ENCODE peak calls at places on chromosomes 2 and 18, in eight cellular contexts. One of them, this sample, is unnamed.

GRCh38 chr18:57970356-57971095 is 73.5 kb upstream of the NEDD4L start:
- DNase-seq in tibial nerve: no peak
- DNase-seq in GM20000: no peak
- DNase-seq in progenitor cell of endocrine pancreas: no peak
- DNase-seq in GM10248: no peak
- DNase-seq in heart left ventricle: no peak
- DNase-seq in thoracic aorta: no peak
- DNase-seq in K562: peak; percentile 15
- DNase-seq in this sample: peak; percentile 18

GRCh38 chr2:149401007-149401406 is 70.6 kb downstream of the LYPD6 start:
- DNase-seq in tibial nerve: no peak
- DNase-seq in heart left ventricle: no peak
- DNase-seq in GM10248: no peak
- DNase-seq in GM20000: no peak
- DNase-seq in K562: no peak
- DNase-seq in progenitor cell of endocrine pancreas: no peak
- DNase-seq in thoracic aorta: no peak
- DNase-seq in this sample: no peak

GRCh38 chr2:71796174-71796592 is 342.8 kb downstream of the DYSF start:
- DNase-seq in thoracic aorta: no peak
- DNase-seq in GM10248: no peak
- DNase-seq in GM20000: no peak
- DNase-seq in K562: no peak
- DNase-seq in progenitor cell of endocrine pancreas: no peak
- DNase-seq in heart left ventricle: no peak
- DNase-seq in tibial nerve: no peak
- DNase-seq in this sample: no peak

GRCh38 chr2:189836644-189837043 is 52.4 kb downstream of the PMS1 start:
- DNase-seq in thoracic aorta: no peak
- DNase-seq in GM10248: no peak
- DNase-seq in K562: no peak
- DNase-seq in heart left ventricle: no peak
- DNase-seq in GM20000: no peak
- DNase-seq in tibial nerve: no peak
- DNase-seq in progenitor cell of endocrine pancreas: no peak
- DNase-seq in this sample: no peak

GRCh38 chr2:9594361-9595063 is 36.3 kb downstream of the YWHAQ start:
- DNase-seq in GM10248: no peak
- DNase-seq in heart left ventricle: no peak
- DNase-seq in thoracic aorta: peak; percentile 12
- DNase-seq in progenitor cell of endocrine pancreas: no peak
- DNase-seq in GM20000: no peak
- DNase-seq in tibial nerve: peak; percentile 25
- DNase-seq in K562: no peak
- DNase-seq in this sample: peak; percentile 27

GRCh38 chr2:96869824-96870630 is at the start of gene SEMA4C:
- DNase-seq in GM20000: peak; percentile 82
- DNase-seq in tibial nerve: peak; percentile 46
- DNase-seq in GM10248: peak; percentile 66
- DNase-seq in K562: peak; percentile 81
- DNase-seq in progenitor cell of endocrine pancreas: peak; percentile 48
- DNase-seq in thoracic aorta: no peak
- DNase-seq in heart left ventricle: peak; percentile 86
- DNase-seq in this sample: peak; percentile 54

GRCh38 chr2:238117199-238118154 is 17.3 kb downstream of the ESPNL start:
- DNase-seq in GM10248: no peak
- DNase-seq in tibial nerve: no peak
- DNase-seq in K562: no peak
- DNase-seq in heart left ventricle: peak; percentile 48
- DNase-seq in GM20000: no peak
- DNase-seq in thoracic aorta: no peak
- DNase-seq in progenitor cell of endocrine pancreas: no peak
- DNase-seq in this sample: no peak

GRCh38 chr2:152497481-152498052 is 162.6 kb downstream of the FMNL2 start:
- DNase-seq in heart left ventricle: no peak
- DNase-seq in GM10248: peak; percentile 20
- DNase-seq in progenitor cell of endocrine pancreas: no peak
- DNase-seq in K562: peak; percentile 25
- DNase-seq in tibial nerve: no peak
- DNase-seq in thoracic aorta: no peak
- DNase-seq in GM20000: peak; percentile 31
- DNase-seq in this sample: no peak

GRCh38 chr2:239154971-239155805 is 245.6 kb downstream of the HDAC4 start:
- DNase-seq in thoracic aorta: no peak
- DNase-seq in K562: no peak
- DNase-seq in progenitor cell of endocrine pancreas: no peak
- DNase-seq in tibial nerve: no peak
- DNase-seq in heart left ventricle: peak; percentile 50
- DNase-seq in GM10248: no peak
- DNase-seq in GM20000: no peak
- DNase-seq in this sample: no peak

GRCh38 chr18:10473152-10473551 is 18.7 kb downstream of the APCDD1 start:
- DNase-seq in GM10248: no peak
- DNase-seq in K562: no peak
- DNase-seq in tibial nerve: no peak
- DNase-seq in thoracic aorta: no peak
- DNase-seq in GM20000: no peak
- DNase-seq in progenitor cell of endocrine pancreas: no peak
- DNase-seq in heart left ventricle: no peak
- DNase-seq in this sample: no peak

GRCh38 chr18:51559902-51560287 is 362.4 kb upstream of the MEX3C start:
- DNase-seq in progenitor cell of endocrine pancreas: no peak
- DNase-seq in thoracic aorta: no peak
- DNase-seq in K562: no peak
- DNase-seq in heart left ventricle: no peak
- DNase-seq in GM20000: no peak
- DNase-seq in tibial nerve: no peak
- DNase-seq in GM10248: no peak
- DNase-seq in this sample: no peak

GRCh38 chr2:102509749-102510148 is 36.7 kb downstream of the SLC9A4 start:
- DNase-seq in GM20000: peak; percentile 30
- DNase-seq in tibial nerve: no peak
- DNase-seq in thoracic aorta: no peak
- DNase-seq in progenitor cell of endocrine pancreas: no peak
- DNase-seq in GM10248: no peak
- DNase-seq in K562: no peak
- DNase-seq in heart left ventricle: no peak
- DNase-seq in this sample: peak; percentile 18

GRCh38 chr2:61789807-61790602 is 63.9 kb downstream of the FAM161A start:
- DNase-seq in GM20000: no peak
- DNase-seq in thoracic aorta: no peak
- DNase-seq in tibial nerve: no peak
- DNase-seq in GM10248: no peak
- DNase-seq in progenitor cell of endocrine pancreas: no peak
- DNase-seq in K562: no peak
- DNase-seq in heart left ventricle: no peak
- DNase-seq in this sample: no peak

GRCh38 chr2:28393115-28393836 is 618 bp downstream of the FOSL2 start:
- DNase-seq in GM20000: peak; percentile 76
- DNase-seq in tibial nerve: no peak
- DNase-seq in GM10248: peak; percentile 63
- DNase-seq in K562: peak; percentile 68
- DNase-seq in thoracic aorta: no peak
- DNase-seq in progenitor cell of endocrine pancreas: peak; percentile 34
- DNase-seq in heart left ventricle: peak; percentile 88
- DNase-seq in this sample: peak; percentile 62

GRCh38 chr2:50564781-50565180 is 467.2 kb downstream of the NRXN1 start:
- DNase-seq in K562: no peak
- DNase-seq in tibial nerve: no peak
- DNase-seq in heart left ventricle: no peak
- DNase-seq in GM10248: no peak
- DNase-seq in thoracic aorta: no peak
- DNase-seq in progenitor cell of endocrine pancreas: no peak
- DNase-seq in GM20000: no peak
- DNase-seq in this sample: no peak

GRCh38 chr2:163774862-163775261 is 39.1 kb upstream of the FIGN start:
- DNase-seq in progenitor cell of endocrine pancreas: no peak
- DNase-seq in GM10248: no peak
- DNase-seq in thoracic aorta: no peak
- DNase-seq in K562: no peak
- DNase-seq in GM20000: no peak
- DNase-seq in heart left ventricle: no peak
- DNase-seq in tibial nerve: no peak
- DNase-seq in this sample: no peak

GRCh38 chr2:217887841-217888665 is 114.7 kb downstream of the TNS1 start:
- DNase-seq in thoracic aorta: no peak
- DNase-seq in tibial nerve: no peak
- DNase-seq in GM20000: no peak
- DNase-seq in GM10248: no peak
- DNase-seq in K562: peak; percentile 32
- DNase-seq in heart left ventricle: peak; percentile 86
- DNase-seq in progenitor cell of endocrine pancreas: no peak
- DNase-seq in this sample: no peak

GRCh38 chr2:177921726-177922125 is 150.9 kb downstream of the PDE11A start:
- DNase-seq in tibial nerve: no peak
- DNase-seq in K562: no peak
- DNase-seq in heart left ventricle: no peak
- DNase-seq in GM10248: no peak
- DNase-seq in thoracic aorta: no peak
- DNase-seq in GM20000: no peak
- DNase-seq in progenitor cell of endocrine pancreas: no peak
- DNase-seq in this sample: no peak

GRCh38 chr2:101790416-101790815 is 92.9 kb downstream of the MAP4K4 start:
- DNase-seq in GM20000: no peak
- DNase-seq in progenitor cell of endocrine pancreas: no peak
- DNase-seq in heart left ventricle: no peak
- DNase-seq in thoracic aorta: no peak
- DNase-seq in GM10248: no peak
- DNase-seq in K562: no peak
- DNase-seq in tibial nerve: no peak
- DNase-seq in this sample: no peak

GRCh38 chr2:24435391-24436316 is 55.4 kb upstream of the NCOA1 start:
- DNase-seq in GM10248: no peak
- DNase-seq in progenitor cell of endocrine pancreas: no peak
- DNase-seq in thoracic aorta: peak; percentile 15
- DNase-seq in GM20000: no peak
- DNase-seq in tibial nerve: peak; percentile 93
- DNase-seq in K562: no peak
- DNase-seq in heart left ventricle: no peak
- DNase-seq in this sample: no peak

GRCh38 chr2:14634885-14635871 is 2.7 kb downstream of the LRATD1 start:
- DNase-seq in K562: peak; percentile 19
- DNase-seq in heart left ventricle: peak; percentile 79
- DNase-seq in GM10248: peak; percentile 30
- DNase-seq in thoracic aorta: peak; percentile 17
- DNase-seq in tibial nerve: peak; percentile 72
- DNase-seq in GM20000: peak; percentile 23
- DNase-seq in progenitor cell of endocrine pancreas: peak; percentile 63
- DNase-seq in this sample: no peak
- TF ChIP-seq CTCF in K562: no peak
- TF ChIP-seq CTCF in heart left ventricle: no peak
- TF ChIP-seq CTCF in GM10248: no peak
- TF ChIP-seq CTCF in thoracic aorta: no peak
- TF ChIP-seq CTCF in tibial nerve: no peak
- TF ChIP-seq CTCF in GM20000: no peak
- TF ChIP-seq CTCF in progenitor cell of endocrine pancreas: no peak
- TF ChIP-seq CTCF in this sample: no peak

DNA sequence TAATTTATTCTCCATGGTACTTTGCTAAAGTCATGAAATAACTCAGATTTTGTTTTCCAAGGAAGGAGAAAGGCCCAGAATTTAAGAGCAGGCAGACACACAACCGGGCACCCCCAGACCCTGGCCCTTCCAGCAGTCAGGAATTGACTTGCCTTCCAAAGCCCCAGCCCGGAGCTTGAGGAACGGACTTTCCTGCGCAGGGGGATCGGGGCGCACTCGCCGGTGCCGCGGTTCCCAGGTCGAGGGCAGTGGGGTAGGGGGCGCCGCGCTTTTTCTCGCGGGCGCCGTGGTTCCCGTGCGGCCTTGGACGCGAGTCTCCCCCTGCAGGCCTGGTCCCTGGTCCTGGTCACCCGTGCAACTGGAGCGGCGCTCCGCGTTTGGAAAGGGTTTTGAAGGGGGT is 1.2 kb downstream of the ZNF236 start:
- DNase-seq in heart left ventricle: peak; percentile 70
- DNase-seq in K562: peak; percentile 37
- DNase-seq in GM10248: peak; percentile 44
- DNase-seq in GM20000: peak; percentile 47
- DNase-seq in thoracic aorta: no peak
- DNase-seq in tibial nerve: no peak
- DNase-seq in progenitor cell of endocrine pancreas: peak; percentile 26
- DNase-seq in this sample: no peak
- TF ChIP-seq CTCF in heart left ventricle: no peak
- TF ChIP-seq CTCF in K562: peak; percentile 43
- TF ChIP-seq CTCF in GM10248: peak; percentile 26
- TF ChIP-seq CTCF in GM20000: no peak
- TF ChIP-seq CTCF in thoracic aorta: no peak
- TF ChIP-seq CTCF in tibial nerve: no peak
- TF ChIP-seq CTCF in progenitor cell of endocrine pancreas: peak; percentile 51
- TF ChIP-seq CTCF in this sample: no peak

DNA sequence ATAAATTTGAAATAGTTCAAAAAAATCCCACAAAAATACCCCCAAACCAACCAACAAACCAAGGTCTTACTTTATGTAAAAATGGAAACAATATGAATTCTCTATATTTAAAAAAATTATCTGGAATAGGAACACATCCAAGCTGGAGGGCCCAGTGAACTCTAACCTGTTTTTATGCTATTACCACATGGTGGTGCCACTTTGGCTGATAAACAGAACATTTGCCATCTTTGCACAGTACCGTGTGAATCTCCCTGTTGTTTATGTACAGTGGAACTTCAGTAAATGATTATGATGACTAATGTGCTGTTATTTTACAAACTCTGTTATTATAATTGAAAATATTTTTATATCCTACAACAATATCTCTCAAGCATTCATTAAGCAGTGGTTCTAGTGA is 145.3 kb upstream of the SMAD7 start:
- DNase-seq in GM20000: no peak
- DNase-seq in K562: no peak
- DNase-seq in GM10248: no peak
- DNase-seq in thoracic aorta: no peak
- DNase-seq in heart left ventricle: no peak
- DNase-seq in tibial nerve: no peak
- DNase-seq in progenitor cell of endocrine pancreas: no peak
- DNase-seq in this sample: no peak
- TF ChIP-seq CTCF in GM20000: no peak
- TF ChIP-seq CTCF in K562: no peak
- TF ChIP-seq CTCF in GM10248: no peak
- TF ChIP-seq CTCF in thoracic aorta: no peak
- TF ChIP-seq CTCF in heart left ventricle: no peak
- TF ChIP-seq CTCF in tibial nerve: no peak
- TF ChIP-seq CTCF in progenitor cell of endocrine pancreas: no peak
- TF ChIP-seq CTCF in this sample: no peak

DNA sequence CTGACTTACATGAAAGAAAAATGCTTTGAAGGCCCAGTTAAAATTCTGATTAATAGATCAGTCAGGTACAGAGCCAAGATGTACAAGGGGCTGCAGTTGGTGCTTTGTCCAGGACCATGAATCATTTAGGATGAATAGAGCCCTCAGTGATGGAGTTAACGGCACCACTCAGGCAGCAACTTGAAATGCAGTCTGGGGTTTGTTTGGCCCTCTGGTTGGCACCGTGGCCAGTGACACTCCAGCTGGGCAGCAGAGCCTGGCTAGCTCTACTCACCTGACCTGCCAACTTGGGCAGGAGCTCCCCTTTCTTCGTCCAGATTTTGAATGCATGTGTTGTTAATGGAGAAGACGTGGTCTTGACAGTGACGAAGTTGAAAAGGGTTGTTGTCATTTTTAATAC is 493.0 kb upstream of the ACVR2A start:
- DNase-seq in K562: no peak
- DNase-seq in progenitor cell of endocrine pancreas: no peak
- DNase-seq in GM10248: no peak
- DNase-seq in tibial nerve: no peak
- DNase-seq in heart left ventricle: no peak
- DNase-seq in thoracic aorta: no peak
- DNase-seq in GM20000: no peak
- DNase-seq in this sample: no peak
- TF ChIP-seq CTCF in K562: no peak
- TF ChIP-seq CTCF in progenitor cell of endocrine pancreas: no peak
- TF ChIP-seq CTCF in GM10248: no peak
- TF ChIP-seq CTCF in tibial nerve: no peak
- TF ChIP-seq CTCF in heart left ventricle: no peak
- TF ChIP-seq CTCF in thoracic aorta: no peak
- TF ChIP-seq CTCF in GM20000: no peak
- TF ChIP-seq CTCF in this sample: no peak

This sample was measured in activated CD8-positive, alpha-beta T cell treated with anti-CD3 and anti-CD28 coated beads for 36 hours.